ENCODE peak calls at places on chromosomes 1 and 21, in eight cellular contexts. F is B cell; J is CD4-positive, alpha-beta T cell; M is WTC11; E is K562; N is psoas muscle; I is fibroblast of lung; R is heart right ventricle. Q is an unnamed sample.

GRCh38 chr1:52281518-52281917 is 84.5 kb downstream of the CC2D1B start:
- DNase-seq in F (no peak), J (no peak), M (no peak), E (no peak), N (no peak), I (peak; percentile 75), R (no peak), Q (no peak)

GRCh38 chr1:28517649-28517999 is 11.8 kb downstream of the RCC1 start:
- DNase-seq in F (no peak), J (no peak), M (no peak), E (peak; percentile 52), N (no peak), I (peak; percentile 43), R (no peak), Q (no peak)

GRCh38 chr1:25658791-25659431 is 42.3 kb downstream of the MAN1C1 start:
- DNase-seq in F (no peak), J (no peak), M (no peak), E (no peak), N (peak; percentile 89), I (no peak), R (peak; percentile 78), Q (no peak)

GRCh38 chr1:37631039-37631428 is 3.7 kb downstream of the RSPO1 start:
- DNase-seq in F (no peak), J (no peak), M (no peak), E (no peak), N (no peak), I (no peak), R (no peak), Q (no peak)

GRCh38 chr1:3767328-3767925 is 5.1 kb upstream of the SMIM1 start:
- DNase-seq in F (no peak), J (no peak), M (no peak), E (no peak), N (no peak), I (no peak), R (no peak), Q (no peak)

GRCh38 chr1:221149111-221149510 is 269.9 kb downstream of the HLX start:
- DNase-seq in F (no peak), J (no peak), M (no peak), E (no peak), N (no peak), I (no peak), R (no peak), Q (no peak)

GRCh38 chr1:9197186-9198099 is 37.1 kb upstream of the H6PD start:
- DNase-seq in F (no peak), J (no peak), M (no peak), E (no peak), N (no peak), I (no peak), R (peak; percentile 46), Q (no peak)

GRCh38 chr1:246566808-246567154 is 525 bp downstream of the CNST start:
- DNase-seq in F (no peak), J (no peak), M (no peak), E (peak; percentile 85), N (peak; percentile 82), I (peak; percentile 34), R (no peak), Q (peak; percentile 59)

GRCh38 chr21:38420140-38420539 is 78.1 kb downstream of the ERG start:
- DNase-seq in F (no peak), J (no peak), M (no peak), E (no peak), N (no peak), I (no peak), R (no peak), Q (no peak)

GRCh38 chr1:172654535-172654934 is 4.4 kb upstream of the FASLG start:
- DNase-seq in F (no peak), J (no peak), M (no peak), E (peak; percentile 38), N (no peak), I (peak; percentile 90), R (no peak), Q (no peak)

GRCh38 chr1:116018007-116018406 is 41.7 kb downstream of the SLC22A15 start:
- DNase-seq in F (no peak), J (no peak), M (no peak), E (no peak), N (no peak), I (no peak), R (no peak), Q (no peak)

GRCh38 chr21:46667191-46667734 is 31.8 kb downstream of the PRMT2 start:
- DNase-seq in F (no peak), J (no peak), M (peak; percentile 55), E (no peak), N (peak; percentile 44), I (peak; percentile 48), R (no peak), Q (peak; percentile 51)

GRCh38 chr1:67350783-67351182 is 43.1 kb downstream of the IL12RB2 start:
- DNase-seq in F (no peak), J (no peak), M (no peak), E (peak; percentile 35), N (no peak), I (no peak), R (no peak), Q (no peak)

DNA sequence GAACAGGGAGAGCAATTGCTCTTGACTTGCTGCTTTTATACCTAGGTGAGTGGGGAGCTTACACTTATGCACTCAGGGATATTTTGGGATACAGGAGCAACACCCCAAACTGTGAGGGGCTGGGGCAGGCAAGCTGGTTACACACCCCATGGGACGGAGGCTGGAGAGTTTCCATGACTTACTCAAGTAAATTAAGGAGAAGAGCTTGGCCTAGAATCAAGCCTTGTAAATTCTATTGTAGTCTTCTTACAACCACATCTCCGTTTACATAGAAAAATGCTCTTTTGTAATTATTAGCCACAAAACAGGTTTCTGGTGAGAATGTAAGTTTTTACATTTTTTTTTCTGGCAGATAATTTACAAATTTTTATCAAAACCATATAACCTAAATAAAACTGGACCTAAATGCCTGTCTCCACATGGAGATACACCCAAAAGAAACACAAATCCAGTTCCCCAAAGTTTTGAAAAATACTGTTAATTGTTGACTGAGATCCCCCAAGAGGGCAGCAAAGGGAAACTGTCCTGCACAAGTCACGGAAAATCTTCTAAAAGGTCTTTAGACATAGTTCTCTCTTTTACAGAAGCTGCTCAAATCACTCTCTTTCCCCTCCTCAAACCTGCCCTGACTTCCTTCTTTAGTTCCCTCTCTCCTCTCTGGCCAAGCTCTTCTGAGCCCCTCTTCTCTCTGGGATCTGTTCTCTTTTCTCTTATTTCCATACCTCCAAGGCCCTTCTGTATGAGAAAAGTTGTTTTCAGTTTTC is 134.0 kb downstream of the HIVEP3 start:
- DNase-seq in F (no peak), J (no peak), M (no peak), E (no peak), N (no peak), I (peak; percentile 24), R (no peak), Q (no peak)
- TF ChIP-seq CTCF in F (no peak), J (no peak), M (no peak), E (no peak), N (no peak), I (no peak), R (no peak), Q (no peak)

DNA sequence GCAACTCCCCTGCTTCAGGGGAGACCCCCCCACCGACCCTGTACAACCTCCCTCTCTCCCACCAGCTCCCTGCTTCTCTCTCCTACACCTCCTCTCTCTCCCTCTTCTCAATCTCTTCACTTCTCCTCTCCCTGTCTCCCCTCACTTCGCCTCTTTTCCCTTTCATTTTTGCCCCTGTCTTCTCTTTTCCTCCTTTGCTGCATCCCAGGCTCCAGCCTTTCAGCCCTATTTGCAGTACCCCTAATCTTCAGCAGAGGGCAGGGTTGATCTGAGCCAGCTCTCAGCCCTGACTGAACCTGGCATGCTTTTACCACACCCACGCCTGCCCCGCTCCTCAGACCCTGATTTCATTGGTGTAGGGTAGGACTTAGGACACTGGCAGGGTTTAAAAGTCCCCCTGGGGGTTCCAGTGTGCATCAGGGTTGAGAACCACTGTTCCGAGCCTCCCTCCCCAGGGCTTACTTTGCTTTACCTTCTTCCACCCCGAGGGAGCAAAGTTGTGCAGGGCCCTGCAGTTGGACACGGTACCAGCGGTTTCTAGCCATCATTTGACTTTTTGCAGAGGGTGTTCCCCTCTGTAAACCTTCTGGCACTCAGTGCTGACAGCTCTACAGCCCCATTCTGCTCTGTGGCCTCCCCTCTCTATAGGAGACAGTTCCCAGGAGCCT is 67.3 kb upstream of the CNTN2 start:
- DNase-seq in F (peak; percentile 60), J (peak; percentile 30), M (peak; percentile 73), E (peak; percentile 66), N (no peak), I (peak; percentile 18), R (peak; percentile 44), Q (peak; percentile 83)
- TF ChIP-seq CTCF in F (peak; percentile 91), J (peak; percentile 72), M (peak; percentile 84), E (peak; percentile 85), N (peak; percentile 79), I (peak; percentile 89), R (peak; percentile 76), Q (peak; percentile 92)

GRCh38 chr1:31183126-31183525 is 56.6 kb downstream of the NKAIN1 start:
- DNase-seq in F (no peak), J (no peak), M (no peak), E (no peak), N (no peak), I (no peak), R (no peak), Q (no peak)

GRCh38 chr1:31180338-31180737 is 59.3 kb downstream of the NKAIN1 start:
- DNase-seq in F (no peak), J (no peak), M (no peak), E (no peak), N (no peak), I (no peak), R (no peak), Q (no peak)

GRCh38 chr1:31183927-31184554 is 55.6 kb downstream of the NKAIN1 start:
- DNase-seq in F (peak; percentile 54), J (no peak), M (peak; percentile 82), E (peak; percentile 74), N (no peak), I (no peak), R (peak; percentile 34), Q (peak; percentile 64)

GRCh38 chr1:31181515-31182343 is 58.0 kb downstream of the NKAIN1 start:
- DNase-seq in F (peak; percentile 48), J (peak; percentile 8), M (peak; percentile 87), E (peak; percentile 83), N (peak; percentile 77), I (no peak), R (peak; percentile 29), Q (peak; percentile 73)

DNA sequence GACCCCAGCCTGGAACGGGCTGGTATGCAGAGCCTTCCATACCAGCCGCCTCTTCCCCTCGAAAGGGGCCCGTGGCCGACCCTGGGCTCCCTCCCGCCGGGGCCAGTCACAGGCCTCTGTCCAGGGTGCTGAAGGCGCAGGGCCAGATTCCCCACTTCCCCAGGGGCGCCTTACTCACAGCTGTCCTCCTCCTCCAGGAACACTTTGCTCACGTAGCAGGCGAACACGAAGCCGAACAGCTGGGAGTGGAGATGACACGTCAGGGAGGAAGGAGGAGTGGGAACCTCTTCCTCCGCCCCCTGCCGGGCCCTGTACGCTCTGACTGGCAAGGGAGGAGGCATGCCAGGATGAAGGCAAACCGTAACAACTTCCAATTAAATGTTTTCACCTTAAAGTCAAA is 57.3 kb downstream of the NKAIN1 start:
- DNase-seq in F (peak; percentile 50), J (peak; percentile 33), M (peak; percentile 90), E (peak; percentile 85), N (peak; percentile 94), I (peak; percentile 90), R (peak; percentile 83), Q (peak; percentile 79)
- TF ChIP-seq CTCF in F (no peak), J (no peak), M (no peak), E (peak; percentile 23), N (peak; percentile 48), I (peak; percentile 45), R (peak; percentile 43), Q (no peak)

DNA sequence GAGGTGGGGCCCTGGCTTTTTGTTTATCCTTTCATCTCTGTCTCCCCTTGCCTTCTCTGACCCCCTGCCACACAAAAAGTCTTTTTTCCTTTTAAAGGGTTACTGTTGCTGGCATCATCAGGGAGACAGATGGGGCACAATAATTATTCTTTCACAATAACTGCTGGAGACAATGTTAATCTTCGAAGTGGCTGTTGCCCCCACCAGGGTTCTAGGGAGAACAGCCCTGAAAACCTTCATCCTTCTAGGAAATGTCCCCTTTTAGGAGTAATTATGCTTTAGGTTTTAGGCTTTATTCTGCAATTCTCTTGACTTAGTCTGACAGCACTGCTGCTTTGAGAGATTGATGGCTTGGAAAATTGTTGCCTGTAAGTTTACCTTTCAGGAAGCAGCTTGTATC is 150.0 kb downstream of the NOS1AP start:
- DNase-seq in F (no peak), J (no peak), M (no peak), E (no peak), N (no peak), I (no peak), R (no peak), Q (no peak)
- TF ChIP-seq CTCF in F (no peak), J (no peak), M (no peak), E (no peak), N (no peak), I (no peak), R (no peak), Q (no peak)